ENCODE peak calls at places on chromosomes 4 and X, in four cellular contexts. W is GM12878, R is HepG2, I is K562. L is an unnamed sample.

GRCh38 chrX:431492-432132 is 44.9 kb upstream of the PPP2R3B start:
- DNase-seq in W (no peak), I (no peak), R (no peak), L (no peak)

GRCh38 chr4:38678078-38678477 is 14.1 kb downstream of the KLF3 start:
- DNase-seq in W (no peak), I (no peak), R (no peak), L (no peak)

GRCh38 chrX:117743469-117744251 is 372.9 kb downstream of the KLHL13 start:
- DNase-seq in R (peak), W (no peak), I (no peak), L (no peak)

GRCh38 chr4:128388352-128388630 is 100.7 kb upstream of the PGRMC2 start:
- DNase-seq in W (no peak), I (no peak), R (no peak), L (no peak)

GRCh38 chr4:29151584-29151983 is 1568.6 kb upstream of the PCDH7 start:
- DNase-seq in R (no peak), I (no peak), W (no peak), L (no peak)

GRCh38 chrX:51144828-51145442 is 187.7 kb upstream of the NUDT10 start:
- DNase-seq in I (peak), R (peak), W (peak), L (peak)

GRCh38 chrX:152136312-152136711 is 2.1 kb downstream of the MAGEA10 start:
- DNase-seq in W (no peak), I (no peak), R (no peak), L (no peak)

GRCh38 chr4:123284166-123284565 is 112.4 kb upstream of the SPRY1 start:
- DNase-seq in I (no peak), R (no peak), W (no peak), L (no peak)

GRCh38 chr4:23929248-23929647 is 39.4 kb upstream of the PPARGC1A start:
- DNase-seq in W (no peak), R (no peak), I (no peak), L (no peak)

GRCh38 chr4:134906404-134907023 is 704.9 kb upstream of the PABPC4L start:
- DNase-seq in W (no peak), I (no peak), R (no peak), L (no peak)

GRCh38 chr4:41329361-41329760 is 72.6 kb downstream of the UCHL1 start:
- DNase-seq in W (no peak), R (no peak), I (no peak), L (no peak)

GRCh38 chrX:133513116-133513515 is 97.8 kb upstream of the GPC4 start:
- DNase-seq in I (no peak), W (no peak), R (no peak), L (no peak)

GRCh38 chrX:72540318-72540717 is 32.3 kb downstream of the HDAC8 start:
- DNase-seq in R (peak), I (peak), W (no peak), L (no peak)

GRCh38 chr4:55399581-55399980 is 3.8 kb downstream of the TMEM165 start:
- DNase-seq in W (no peak), I (no peak), R (no peak), L (no peak)

GRCh38 chr4:48899950-48900349 is 6.6 kb downstream of the OCIAD2 start:
- DNase-seq in W (no peak), I (no peak), R (no peak), L (no peak)

GRCh38 chrX:150903110-150903508 is 4.6 kb upstream of the CD99L2 start:
- DNase-seq in R (no peak), W (no peak), I (no peak), L (peak)

GRCh38 chrX:11100281-11101035 is 10.7 kb upstream of the HCCS start:
- DNase-seq in R (peak), I (no peak), W (no peak), L (peak)

GRCh38 chr4:3510481-3510880 is 21.7 kb downstream of the LRPAP1 start:
- DNase-seq in W (no peak), I (no peak), R (no peak), L (no peak)

GRCh38 chr4:147019061-147019460 is 73.4 kb upstream of the TTC29 start:
- DNase-seq in R (peak), W (no peak), I (peak), L (peak)

GRCh38 chr4:40199999-40200880 is 3.4 kb downstream of the RHOH start:
- DNase-seq in W (peak), R (no peak), I (no peak), L (no peak)

GRCh38 chrX:85244411-85245210 is 820 bp downstream of the ZNF711 start:
- DNase-seq in I (peak), W (no peak), R (no peak), L (peak)

GRCh38 chrX:13168276-13168675 is 123.9 kb upstream of the FAM9C start:
- DNase-seq in I (no peak), W (no peak), R (no peak), L (no peak)

GRCh38 chrX:77448170-77448569 is 981 bp downstream of the FGF16 start:
- DNase-seq in W (no peak), R (no peak), I (no peak), L (peak)

GRCh38 chr4:146292508-146292907 is 78.2 kb downstream of the REELD1 start:
- DNase-seq in W (no peak), I (no peak), R (no peak), L (no peak)

DNA sequence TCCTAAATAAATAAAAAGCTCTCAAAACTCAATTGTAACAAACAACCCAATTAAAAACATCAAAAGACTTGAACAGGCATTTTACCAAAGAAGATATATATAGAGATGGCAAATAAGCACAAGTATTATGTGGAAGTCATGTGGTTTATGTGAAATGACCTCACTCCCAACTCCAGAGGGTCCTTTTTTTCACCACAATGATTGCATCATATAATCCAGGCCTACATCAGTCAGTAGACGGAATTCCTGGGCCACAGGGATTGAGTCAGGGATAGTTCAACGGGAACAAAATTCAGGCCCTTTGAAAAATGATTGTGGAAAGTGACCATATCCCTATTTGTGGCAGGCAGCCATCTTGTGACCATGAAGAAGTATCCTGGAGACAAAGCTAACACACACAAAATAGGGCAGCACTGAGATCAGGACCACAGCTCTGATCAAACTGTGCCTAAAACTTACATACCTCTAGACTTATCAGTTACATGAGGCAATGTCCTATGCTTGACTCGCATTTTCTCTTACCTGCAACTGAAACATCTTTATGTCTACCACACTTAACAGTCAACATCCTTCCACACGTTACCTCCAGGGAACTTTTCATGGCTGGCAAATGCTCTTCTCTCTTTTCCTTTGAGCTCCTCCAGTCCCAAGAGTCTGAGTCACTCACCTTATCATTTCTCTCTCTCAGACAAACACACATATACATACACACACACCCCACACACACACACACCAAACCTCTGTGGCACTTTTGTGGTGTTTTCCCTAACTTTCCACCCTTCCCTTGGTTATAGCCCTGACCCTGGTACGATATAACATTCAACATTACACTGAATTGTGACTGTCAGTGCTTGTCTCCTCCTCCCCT is 113.5 kb downstream of the PHF8 start:
- DNase-seq in R (peak), W (no peak), I (no peak), L (no peak)
- TF ChIP-seq CBFB in R (no peak), W (no peak), I (no peak), L (no peak)

GRCh38 chrX:15382809-15383208 is 1.4 kb downstream of the VEGFD start:
- DNase-seq in R (no peak), I (no peak), W (no peak), L (no peak)

GRCh38 chrX:15384304-15384703 is at the start of gene VEGFD:
- DNase-seq in W (no peak), I (no peak), R (peak), L (no peak)
- TF ChIP-seq CBFB in W (no peak), I (no peak), R (no peak), L (no peak)

GRCh38 chr4:84568496-84568895 is 14.4 kb upstream of the CDS1 start:
- DNase-seq in R (no peak), W (no peak), I (no peak), L (no peak)
- TF ChIP-seq CBFB in R (no peak), W (no peak), I (no peak), L (no peak)

GRCh38 chr4:4839471-4839810 is 20.0 kb upstream of the MSX1 start:
- DNase-seq in W (no peak), I (no peak), R (no peak), L (no peak)

GRCh38 chr4:4840351-4840750 is 19.1 kb upstream of the MSX1 start:
- DNase-seq in R (no peak), I (no peak), W (no peak), L (no peak)

GRCh38 chr4:4837921-4838601 is 21.4 kb upstream of the MSX1 start:
- DNase-seq in I (no peak), R (no peak), W (no peak), L (no peak)

GRCh38 chr4:4837316-4837715 is 22.1 kb upstream of the MSX1 start:
- DNase-seq in I (no peak), W (no peak), R (no peak), L (no peak)

DNA sequence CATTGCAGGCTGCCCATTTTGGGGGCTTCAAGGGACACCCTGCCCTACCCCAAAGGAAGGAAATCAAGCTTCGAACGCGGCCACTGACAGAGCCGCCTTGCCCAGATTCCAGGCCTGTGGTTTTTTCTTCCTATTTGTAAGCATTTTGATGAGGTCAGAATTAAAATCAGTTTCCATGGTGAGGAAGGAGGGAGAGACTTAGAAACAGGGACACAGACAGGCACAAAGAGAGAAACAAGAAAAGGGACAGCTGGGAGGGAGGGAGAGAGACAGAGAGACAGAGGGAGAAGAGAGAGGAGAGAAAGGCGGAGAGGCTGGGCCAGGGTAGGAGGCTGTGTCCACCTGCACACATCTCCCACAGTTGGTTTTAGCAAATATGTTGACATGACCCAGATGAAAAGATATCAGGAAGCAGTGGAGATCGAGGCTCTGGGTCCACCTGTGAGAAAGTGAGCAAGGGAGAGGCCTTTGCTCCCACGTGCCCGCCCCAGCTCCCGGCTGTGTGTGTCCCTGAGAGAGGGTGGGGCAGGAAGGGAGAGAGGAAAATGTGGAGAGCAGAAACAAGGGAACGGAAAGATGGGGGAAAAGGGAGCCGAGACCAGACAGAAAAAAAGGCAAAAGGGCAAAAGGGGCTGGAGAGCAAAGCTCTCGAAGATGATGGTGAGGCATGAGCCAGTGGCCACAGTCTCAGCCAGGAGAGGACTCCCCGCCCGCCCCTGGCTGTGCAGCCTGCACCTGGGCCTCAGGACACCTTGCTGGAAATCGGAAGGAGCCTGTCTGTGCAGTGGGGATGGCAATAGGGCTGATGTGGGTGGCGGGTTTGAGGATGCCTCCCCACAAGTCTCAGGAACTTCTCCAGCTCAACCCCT is 20.6 kb upstream of the MSX1 start:
- DNase-seq in R (peak), W (no peak), I (no peak), L (no peak)
- TF ChIP-seq CBFB in R (no peak), W (no peak), I (no peak), L (no peak)

GRCh38 chr4:168832746-168833575 is 177.1 kb downstream of the CBR4 start:
- DNase-seq in I (no peak), R (no peak), W (no peak), L (peak)
- TF ChIP-seq CBFB in I (no peak), R (no peak), W (no peak), L (no peak)

GRCh38 chr4:113524505-113525186 is 236.9 kb downstream of the CAMK2D start:
- DNase-seq in W (no peak), I (no peak), R (no peak), L (no peak)

GRCh38 chr4:113522433-113522832 is 239.1 kb downstream of the CAMK2D start:
- DNase-seq in I (no peak), W (no peak), R (no peak), L (no peak)

DNA sequence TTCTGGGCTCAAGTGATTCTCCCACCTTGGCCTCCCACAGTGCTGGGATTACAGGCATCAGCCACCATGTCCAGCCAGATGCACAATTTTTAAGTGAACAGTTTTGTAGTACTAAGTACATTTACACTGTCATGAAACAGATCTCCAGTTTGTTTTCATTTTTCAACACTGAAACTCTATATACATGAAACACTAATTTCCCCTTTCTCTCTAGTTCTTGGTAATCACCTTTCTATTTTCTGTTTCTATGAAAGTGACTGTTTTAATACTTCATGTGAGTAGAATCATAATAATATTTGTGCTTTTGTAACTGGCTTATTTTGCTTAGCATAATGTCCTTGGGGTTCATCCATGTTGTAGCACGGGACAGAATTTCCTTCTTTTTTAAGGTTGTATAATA is 237.4 kb downstream of the CAMK2D start:
- DNase-seq in W (peak), I (no peak), R (no peak), L (no peak)
- TF ChIP-seq CBFB in W (no peak), I (no peak), R (no peak), L (no peak)

DNA sequence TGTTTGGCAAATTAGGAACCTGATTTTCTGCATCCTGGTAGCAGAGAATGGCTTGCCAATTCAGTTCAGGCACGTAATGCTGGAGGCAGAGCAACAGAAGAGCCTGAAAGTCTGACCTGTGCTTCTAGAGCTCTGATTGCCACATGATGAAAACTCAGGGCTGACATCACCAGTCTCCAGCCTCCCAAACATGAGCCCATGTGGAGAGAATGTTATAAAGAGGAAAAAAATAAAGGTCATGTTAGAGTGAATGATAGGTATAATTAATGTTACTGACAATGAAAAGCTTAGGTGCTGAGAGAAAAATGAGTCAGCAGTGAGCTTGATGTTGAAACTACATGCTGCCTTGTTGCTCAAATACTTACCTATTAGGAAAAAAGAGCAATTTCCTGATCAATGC is 113.5 kb upstream of the CPEB2 start:
- DNase-seq in W (no peak), R (no peak), I (no peak), L (no peak)
- TF ChIP-seq CBFB in W (no peak), R (no peak), I (no peak), L (no peak)